ENCODE peak calls at places on chromosomes 3 and 15, in nine cellular contexts. Y is mammary epithelial cell; D is fibroblast of lung; R is tibial nerve; Z is left ventricle myocardium inferior; S is mesenchymal stem cell; V is right cardiac atrium; P is CD8-positive, alpha-beta T cell; F is T-helper 17 cell. M is an unnamed sample. For H3K9me3, the result is how much of the 10 kb centered on the place peaks cover.

GRCh38 chr3:142866841-142867631 is 21.8 kb downstream of the PCOLCE2 start:
- DNase-seq in Z (no peak), V (no peak), S (no peak), D (no peak), R (no peak), Y (peak), P (no peak), F (no peak), M (peak)

GRCh38 chr3:10400050-10400748 is 79.3 kb upstream of the SEC13 start:
- DNase-seq in D (no peak), R (no peak), P (no peak), V (no peak), S (no peak), Z (no peak), Y (no peak), F (no peak), M (no peak)

GRCh38 chr15:84079885-84080777 is 155.4 kb upstream of the GOLGA6L4 start:
- DNase-seq in F (no peak), V (peak), P (peak), D (peak), R (no peak), Z (peak), Y (no peak), S (peak), M (no peak)

GRCh38 chr3:129441215-129441614 is 1.2 kb downstream of the IFT122 start:
- DNase-seq in Y (peak), Z (no peak), S (no peak), F (no peak), D (no peak), P (no peak), V (no peak), R (no peak), M (no peak)

GRCh38 chr3:128275316-128276150 is 122.3 kb downstream of the EEFSEC start:
- DNase-seq in F (no peak), D (no peak), R (no peak), S (peak), P (no peak), V (no peak), Y (peak), Z (no peak), M (no peak)

GRCh38 chr3:107969525-107969924 is 121.3 kb downstream of the CD47 start:
- DNase-seq in P (no peak), Z (no peak), S (no peak), D (no peak), R (no peak), F (no peak), V (no peak), Y (no peak), M (no peak)

GRCh38 chr3:189292667-189293478 is 121.1 kb downstream of the TPRG1 start:
- DNase-seq in Y (peak), D (no peak), Z (no peak), P (no peak), F (no peak), V (no peak), S (no peak), R (no peak), M (peak)

GRCh38 chr3:158683216-158683975 is 10.9 kb upstream of the LXN start:
- DNase-seq in P (no peak), V (no peak), F (no peak), S (peak), D (peak), Z (no peak), R (no peak), Y (peak), M (no peak)

GRCh38 chr15:92663250-92663951 is 7.8 kb upstream of the FAM174B start:
- DNase-seq in F (no peak), S (no peak), P (no peak), R (no peak), Z (no peak), V (no peak), D (no peak), Y (no peak), M (no peak)

GRCh38 chr15:75107905-75108838 is 84.8 kb downstream of the PPCDC start:
- DNase-seq in F (no peak), Z (no peak), V (no peak), D (peak), R (no peak), Y (peak), P (peak), S (peak), M (peak)

GRCh38 chr15:74725241-74725774 is at the start of gene CYP1A1:
- DNase-seq in S (peak), R (no peak), P (no peak), D (no peak), Y (peak), V (peak), F (no peak), Z (peak), M (peak)

GRCh38 chr15:58882243-58882642 is 51.2 kb downstream of the SLTM start:
- DNase-seq in R (no peak), P (no peak), S (no peak), F (no peak), Z (no peak), D (no peak), Y (no peak), V (no peak), M (no peak)

GRCh38 chr3:61663728-61664492 is 102.5 kb downstream of the PTPRG start:
- DNase-seq in V (no peak), S (peak), D (peak), P (no peak), F (no peak), R (no peak), Y (peak), Z (no peak), M (peak)

GRCh38 chr3:140186421-140186920 is 251.5 kb downstream of the CLSTN2 start:
- DNase-seq in F (no peak), R (peak), P (no peak), V (no peak), S (no peak), D (peak), Z (no peak), Y (peak), M (peak)

GRCh38 chr15:31384568-31384967 is 57.9 kb downstream of the KLF13 start:
- DNase-seq in F (no peak), V (no peak), R (no peak), Z (no peak), Y (peak), D (no peak), P (no peak), S (no peak), M (no peak)

GRCh38 chr3:188041193-188041592 is 112.8 kb upstream of the LPP start:
- DNase-seq in Z (no peak), V (no peak), F (no peak), D (no peak), Y (no peak), P (no peak), S (no peak), R (no peak), M (no peak)

GRCh38 chr3:126711361-126711760 is 7.3 kb downstream of the CHCHD6 start:
- DNase-seq in D (peak), R (no peak), V (no peak), F (no peak), P (no peak), Z (no peak), S (peak), Y (peak), M (no peak)

GRCh38 chr15:28921336-28921735 is 35.6 kb downstream of the APBA2 start:
- DNase-seq in Z (no peak), F (no peak), R (no peak), P (no peak), S (no peak), V (no peak), D (no peak), Y (no peak), M (no peak)

GRCh38 chr3:65268411-65268810 is 580.6 kb upstream of the ADAMTS9 start:
- DNase-seq in Z (no peak), Y (no peak), D (no peak), F (no peak), V (no peak), P (no peak), S (peak), R (no peak), M (no peak)

GRCh38 chr3:11335056-11335608 is 62.9 kb downstream of the ATG7 start:
- DNase-seq in F (no peak), S (peak), Y (peak), D (peak), R (peak), V (no peak), Z (no peak), P (no peak), M (no peak)

DNA sequence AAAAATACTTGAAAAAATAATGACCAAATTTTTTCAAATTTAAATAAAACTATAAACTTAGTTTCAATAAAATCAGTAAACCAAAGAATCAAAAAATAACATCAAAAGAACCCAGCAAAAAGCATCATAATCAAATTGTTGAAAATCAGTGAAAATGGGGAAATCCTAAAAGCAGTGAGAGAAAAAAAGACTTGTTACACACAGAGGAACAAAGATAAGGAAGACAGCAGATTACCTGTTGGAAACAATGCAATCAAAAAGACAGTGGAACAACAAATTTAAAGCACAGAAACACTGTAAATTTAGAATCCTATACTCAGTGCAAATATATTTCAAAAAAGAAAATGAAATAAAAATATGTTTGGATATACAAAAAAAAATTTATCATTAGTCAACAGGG is 156.2 kb upstream of the LMCD1 start:
- DNase-seq in D (no peak), Y (no peak), S (no peak), R (no peak), Z (no peak), V (no peak), P (no peak), F (no peak), M (no peak)
- H3K9me3 ChIP-seq in D (under half), Y (under half), S (under half), R (under half), Z (under half), V (under half), P (under half), F (under half), M (under half)

GRCh38 chr15:101326462-101327146 is 31.6 kb upstream of the SNRPA1 start:
- DNase-seq in V (no peak), D (no peak), S (no peak), P (no peak), Y (no peak), F (no peak), Z (no peak), R (no peak), M (no peak)

GRCh38 chr15:101326026-101326315 is 30.9 kb upstream of the SNRPA1 start:
- DNase-seq in S (no peak), V (no peak), F (no peak), Y (no peak), D (no peak), Z (no peak), P (no peak), R (no peak), M (no peak)

GRCh38 chr15:101323793-101324505 is 28.9 kb upstream of the SNRPA1 start:
- DNase-seq in R (no peak), F (no peak), P (no peak), D (no peak), V (no peak), S (no peak), Y (no peak), Z (no peak), M (no peak)

GRCh38 chr15:101324513-101325177 is 29.6 kb upstream of the SNRPA1 start:
- DNase-seq in R (no peak), P (no peak), F (no peak), S (no peak), V (no peak), Z (no peak), Y (no peak), D (no peak), M (no peak)

DNA sequence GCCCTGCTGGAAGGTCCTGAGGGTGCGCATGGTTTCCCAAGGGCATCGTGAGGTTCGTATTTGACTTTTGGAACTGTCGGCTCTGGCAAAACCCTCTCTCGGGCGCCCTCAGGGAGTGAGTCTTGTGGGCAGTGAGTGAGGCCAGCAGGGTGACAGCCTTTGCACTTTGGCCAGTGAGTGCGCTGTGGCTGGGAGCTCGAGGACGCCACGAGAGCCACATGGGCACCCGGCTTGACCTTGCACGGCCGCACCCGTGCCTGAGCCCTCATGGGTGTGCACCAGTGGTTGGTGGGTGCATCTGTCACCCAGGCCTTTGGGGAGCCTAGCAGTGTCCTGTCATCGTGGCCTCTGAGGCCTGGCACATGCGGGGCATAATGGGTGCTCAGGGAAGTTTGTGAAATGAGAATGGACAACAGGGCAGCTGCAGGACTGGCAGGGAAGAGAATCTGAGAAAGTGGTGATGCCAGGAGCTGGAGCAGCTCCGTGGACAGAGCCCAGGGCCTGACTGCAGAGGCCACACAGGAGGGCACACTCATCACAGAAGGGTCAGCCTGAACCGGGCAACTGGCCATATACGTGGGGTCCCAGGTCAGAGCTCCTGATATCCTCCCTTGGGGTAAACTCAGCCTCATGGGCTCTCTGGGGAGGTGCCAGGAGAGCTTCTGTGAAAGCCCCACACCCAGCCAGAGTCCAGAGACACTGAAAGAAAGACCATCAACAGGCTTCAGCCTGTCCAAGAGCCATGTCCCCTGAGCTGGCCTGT is 30.4 kb upstream of the SNRPA1 start:
- DNase-seq in P (no peak), F (no peak), R (no peak), Y (no peak), D (no peak), V (no peak), Z (no peak), S (no peak), M (no peak)
- H3K9me3 ChIP-seq in P (under half), F (under half), R (under half), Y (under half), D (under half), V (under half), Z (under half), S (under half), M (under half)

GRCh38 chr15:53251523-53251922 is 461.4 kb upstream of the ONECUT1 start:
- DNase-seq in S (no peak), Y (no peak), Z (no peak), D (no peak), P (no peak), R (no peak), V (no peak), F (no peak), M (no peak)
- H3K9me3 ChIP-seq in S (under half), Y (under half), Z (under half), D (under half), P (under half), R (under half), V (under half), F (under half), M (under half)

GRCh38 chr15:20645956-20646355 is 104.4 kb upstream of the GOLGA6L6 start:
- DNase-seq in F (no peak), Y (peak), R (peak), Z (peak), D (no peak), P (no peak), V (peak), S (no peak), M (peak)
- H3K9me3 ChIP-seq in F (under half), Y (under half), R (under half), Z (under half), D (under half), P (under half), V (under half), S (under half), M (under half)

DNA sequence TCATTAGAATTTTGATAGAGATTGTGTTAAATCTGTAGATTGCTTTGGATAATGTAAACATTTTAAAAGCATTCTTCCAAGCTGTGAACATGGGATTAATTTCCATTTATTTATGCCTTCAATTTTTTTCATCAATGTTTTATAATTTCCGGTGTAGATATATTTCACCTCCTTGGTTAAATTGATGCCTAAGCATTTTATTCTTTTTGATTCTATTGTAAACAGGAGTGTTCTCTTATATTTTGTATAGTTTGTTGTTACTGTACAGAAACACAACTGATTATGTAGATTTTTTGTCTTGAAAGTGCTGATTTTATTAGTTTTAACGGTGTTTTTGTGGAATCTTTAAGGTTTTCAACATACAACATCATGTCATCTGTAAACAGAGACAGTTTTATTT is 355.0 kb downstream of the EDEM1 start:
- DNase-seq in R (no peak), Z (no peak), Y (no peak), S (no peak), V (no peak), F (no peak), P (no peak), D (no peak), M (no peak)
- H3K9me3 ChIP-seq in R (under half), Z (under half), Y (under half), S (half or more), V (under half), F (under half), P (under half), D (under half), M (under half)

DNA sequence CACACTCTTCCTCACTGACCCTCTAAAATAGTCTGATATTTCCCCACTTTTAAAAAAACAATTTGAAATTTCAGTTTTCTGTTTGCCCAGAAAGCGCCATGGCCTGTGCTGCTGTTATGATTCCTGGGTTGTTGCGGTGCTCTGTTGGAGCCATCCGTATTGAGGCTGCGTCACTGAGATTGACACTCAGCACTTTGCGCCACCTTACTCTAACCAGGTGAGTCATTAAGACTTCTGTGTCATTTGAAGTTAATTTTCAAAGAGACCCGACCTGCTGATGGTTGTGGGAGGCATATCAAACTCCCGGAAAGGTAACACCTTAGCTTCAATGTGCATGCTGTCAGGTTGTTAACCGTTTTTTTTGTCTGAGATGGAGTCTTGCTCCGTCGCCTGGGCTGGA is 5.8 kb downstream of the OXNAD1 start:
- DNase-seq in V (no peak), P (no peak), D (no peak), Y (no peak), R (no peak), F (no peak), Z (no peak), S (no peak), M (no peak)
- H3K9me3 ChIP-seq in V (under half), P (under half), D (under half), Y (under half), R (under half), F (under half), Z (under half), S (under half), M (under half)

GRCh38 chr3:147421184-147421912 is 12.2 kb downstream of the ZIC1 start:
- DNase-seq in Y (no peak), S (no peak), R (no peak), P (no peak), D (no peak), F (no peak), Z (no peak), V (no peak), M (peak)

GRCh38 chr3:147423601-147424324 is 14.6 kb downstream of the ZIC1 start:
- DNase-seq in Y (no peak), D (no peak), Z (no peak), R (no peak), P (no peak), F (no peak), S (no peak), V (no peak), M (peak)

GRCh38 chr3:147422934-147423599 is 13.9 kb downstream of the ZIC1 start:
- DNase-seq in P (no peak), Z (no peak), D (no peak), F (no peak), V (no peak), S (peak), R (no peak), Y (no peak), M (peak)

GRCh38 chr3:147420361-147421183 is 11.4 kb downstream of the ZIC1 start:
- DNase-seq in F (no peak), S (no peak), P (no peak), R (no peak), V (no peak), Y (no peak), D (no peak), Z (no peak), M (no peak)

GRCh38 chr3:147422226-147422933 is 13.2 kb downstream of the ZIC1 start:
- DNase-seq in P (no peak), F (no peak), Y (no peak), Z (no peak), D (no peak), V (no peak), R (no peak), S (no peak), M (peak)
- H3K9me3 ChIP-seq in P (under half), F (under half), Y (under half), Z (under half), D (under half), V (under half), R (under half), S (under half), M (under half)